ENCODE peak calls at places on chromosomes 11 and 22, in four cellular contexts. C is OCI-LY7, A is cardiac fibroblast, R is IMR-90. V is an unnamed sample.

GRCh38 chr11:132056689-132057088 is 686.3 kb downstream of the NTM start:
- DNase-seq in A (peak; percentile 79), R (peak; percentile 95), C (no peak), V (peak; percentile 56)

GRCh38 chr11:71200172-71200716 is 52.1 kb downstream of the SHANK2 start:
- DNase-seq in A (no peak), C (no peak), R (no peak), V (no peak)

GRCh38 chr22:49636214-49636613 is 191.5 kb downstream of the BRD1 start:
- DNase-seq in R (no peak), A (no peak), C (no peak), V (no peak)

GRCh38 chr11:8810331-8811301 is 100.4 kb upstream of the AKIP1 start:
- DNase-seq in R (peak; percentile 81), A (peak; percentile 82), C (no peak), V (peak; percentile 48)

GRCh38 chr22:31489632-31490495 is at the start of gene EIF4ENIF1:
- DNase-seq in A (peak; percentile 86), C (peak; percentile 87), R (peak; percentile 78), V (peak; percentile 38)

GRCh38 chr22:50211147-50211546 is 10.3 kb downstream of the SELENOO start:
- DNase-seq in C (no peak), A (no peak), R (peak; percentile 6), V (no peak)

GRCh38 chr22:48944756-48945620 is 882.7 kb downstream of the BRD1 start:
- DNase-seq in R (no peak), C (no peak), A (no peak), V (no peak)

GRCh38 chr11:93196816-93197382 is 892 bp downstream of the SLC36A4 start:
- DNase-seq in C (peak; percentile 8), A (no peak), R (peak; percentile 22), V (peak; percentile 4)

DNA sequence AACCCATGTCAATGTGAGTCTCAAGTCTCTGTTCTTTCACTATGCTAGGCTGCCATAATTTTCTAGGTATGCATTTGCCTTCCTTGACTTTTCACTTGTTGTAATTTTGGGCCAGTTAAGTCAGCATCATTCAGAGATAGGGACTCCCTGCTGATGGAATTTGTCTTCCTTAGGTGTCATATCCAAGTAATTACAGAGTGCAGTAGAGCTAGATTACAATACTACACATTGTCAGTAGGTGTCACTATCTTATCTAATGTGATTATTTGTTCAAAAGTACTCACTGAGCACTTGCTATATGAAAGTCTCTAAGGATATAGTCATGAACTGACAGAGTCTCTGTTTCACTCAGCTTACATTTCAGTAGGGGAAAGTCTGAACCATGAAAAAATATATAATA is 25.0 kb upstream of the SYN3 start:
- DNase-seq in C (peak; percentile 52), R (no peak), A (no peak), V (no peak)
- TF ChIP-seq CTCF in C (peak; percentile 84), R (no peak), A (no peak), V (no peak)

DNA sequence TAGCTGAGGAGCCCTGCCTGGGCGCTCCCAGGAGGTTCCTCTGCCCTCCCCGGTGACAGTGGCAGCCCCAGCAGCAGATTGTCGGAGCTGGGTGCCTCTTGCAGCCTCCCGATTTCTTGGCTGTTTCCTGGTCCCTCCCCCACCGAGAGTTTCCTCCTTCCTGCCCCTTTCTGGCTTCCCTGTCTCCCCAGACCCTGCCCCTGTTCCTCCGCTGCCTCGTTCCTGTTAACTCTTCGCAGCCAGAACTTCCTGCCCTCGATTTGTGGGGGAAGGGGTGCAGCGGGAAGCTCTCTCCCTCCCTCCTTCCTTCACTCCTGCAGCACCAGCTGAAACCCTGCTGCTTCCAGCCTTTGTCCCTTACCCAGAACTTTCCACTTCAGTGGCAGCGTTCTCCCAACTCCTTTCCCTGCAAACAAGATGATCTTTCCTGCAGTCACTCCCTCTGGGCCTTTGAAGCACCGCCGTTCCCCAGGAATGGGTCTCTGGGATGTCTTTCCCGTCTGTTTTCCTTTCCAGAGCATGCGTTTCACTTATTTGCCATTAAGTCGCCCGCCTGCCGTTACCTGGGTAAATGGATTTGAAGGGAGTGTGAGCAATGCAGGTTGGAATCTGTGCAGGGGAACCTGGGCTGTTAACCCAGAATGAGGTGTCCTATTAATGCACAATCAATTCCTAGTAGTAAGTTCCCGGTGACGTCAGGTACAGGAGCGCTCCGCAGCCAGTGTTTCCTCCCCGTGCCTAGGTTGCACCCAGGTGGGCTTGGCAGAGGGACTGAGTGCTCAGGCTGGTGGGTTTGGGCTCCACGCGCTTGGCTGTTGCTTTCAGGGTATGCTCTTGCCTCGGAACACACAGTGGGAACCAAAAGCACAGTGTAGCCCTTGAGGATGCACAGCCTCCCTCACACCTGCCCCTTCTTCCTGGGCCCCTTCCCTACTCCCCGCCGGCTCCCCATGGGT is 4.3 kb downstream of the GRK2 start:
- DNase-seq in R (no peak), A (no peak), C (peak; percentile 53), V (no peak)
- H3K4me3 ChIP-seq in R (no peak overlapping the region), A (peak overlapping the region; percentile 17), C (peak overlapping the region; percentile 87), V (no peak overlapping the region)

GRCh38 chr11:72552399-72552910 is 118.1 kb upstream of the CLPB start:
- DNase-seq in R (no peak), C (no peak), A (no peak), V (peak; percentile 21)

GRCh38 chr11:72551571-72551970 is 117.2 kb upstream of the CLPB start:
- DNase-seq in R (no peak), A (no peak), C (no peak), V (no peak)

GRCh38 chr11:72548481-72548880 is 114.2 kb upstream of the CLPB start:
- DNase-seq in R (no peak), A (no peak), C (no peak), V (no peak)

GRCh38 chr11:72556433-72556832 is 117.8 kb downstream of the PDE2A start:
- DNase-seq in C (no peak), A (no peak), R (no peak), V (no peak)

GRCh38 chr11:72553748-72554147 is 119.4 kb upstream of the CLPB start:
- DNase-seq in C (peak; percentile 29), R (no peak), A (no peak), V (no peak)
- TF ChIP-seq CTCF in C (peak; percentile 69), R (no peak), A (no peak), V (peak; percentile 19)

GRCh38 chr11:114625294-114625693 is 29.7 kb upstream of the NXPE4 start:
- DNase-seq in A (no peak), R (no peak), C (no peak), V (no peak)

GRCh38 chr11:114622858-114623257 is 27.3 kb upstream of the NXPE4 start:
- DNase-seq in A (no peak), R (no peak), C (no peak), V (no peak)

GRCh38 chr11:114624455-114625207 is 29.0 kb upstream of the NXPE4 start:
- DNase-seq in R (no peak), A (no peak), C (no peak), V (no peak)

GRCh38 chr11:114621950-114622809 is 26.6 kb upstream of the NXPE4 start:
- DNase-seq in A (no peak), C (no peak), R (no peak), V (no peak)

DNA sequence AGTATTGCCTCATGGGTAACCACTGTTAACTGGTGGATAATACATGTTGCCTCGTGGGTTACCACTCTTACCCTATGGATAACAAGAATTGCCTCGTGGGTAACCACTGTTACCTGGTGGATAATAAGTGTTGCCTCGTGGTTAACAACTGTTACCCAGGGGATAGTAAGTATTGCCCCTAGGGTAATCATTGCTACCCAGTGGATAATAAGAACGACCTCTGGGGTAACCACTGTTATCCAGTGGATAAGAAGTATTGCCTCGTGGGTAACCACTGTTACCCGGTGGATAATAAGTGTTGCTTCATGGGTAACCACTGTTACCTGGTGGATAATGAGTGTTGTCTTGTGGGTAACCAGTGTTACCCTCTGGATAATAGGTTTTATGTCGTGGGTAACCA is 28.1 kb upstream of the NXPE4 start:
- DNase-seq in A (no peak), C (no peak), R (no peak), V (no peak)
- H3K4me3 ChIP-seq in A (no peak overlapping the region), C (no peak overlapping the region), R (no peak overlapping the region), V (no peak overlapping the region)

GRCh38 chr11:123558536-123559315 is 95.7 kb downstream of the SCN3B start:
- DNase-seq in R (no peak), C (no peak), A (no peak), V (no peak)

GRCh38 chr11:123560001-123560400 is 94.4 kb downstream of the SCN3B start:
- DNase-seq in R (peak; percentile 88), A (peak; percentile 75), C (no peak), V (no peak)

GRCh38 chr11:123561046-123561781 is 93.2 kb downstream of the SCN3B start:
- DNase-seq in C (no peak), R (peak; percentile 56), A (peak; percentile 51), V (no peak)

GRCh38 chr11:123562166-123562565 is 92.3 kb downstream of the SCN3B start:
- DNase-seq in A (no peak), C (no peak), R (no peak), V (no peak)

GRCh38 chr11:123559418-123559817 is 95.0 kb downstream of the SCN3B start:
- DNase-seq in R (peak; percentile 36), C (no peak), A (peak; percentile 31), V (no peak)
- TF ChIP-seq CTCF in R (peak; percentile 31), C (no peak), A (peak; percentile 35), V (peak; percentile 40)

GRCh38 chr11:6440906-6441358 is at the start of gene HPX:
- DNase-seq in A (no peak), R (no peak), C (no peak), V (no peak)
- H3K4me3 ChIP-seq in A (no peak within 1 kb of the TSS), R (no peak within 1 kb of the TSS), C (no peak within 1 kb of the TSS), V (no peak within 1 kb of the TSS)

GRCh38 chr11:19326499-19326898 is 85.8 kb upstream of the E2F8 start:
- DNase-seq in R (peak; percentile 29), A (peak; percentile 61), C (no peak), V (no peak)
- TF ChIP-seq CTCF in R (peak; percentile 52), A (peak; percentile 43), C (peak; percentile 55), V (peak; percentile 25)

GRCh38 chr11:119635776-119636175 is 93.2 kb downstream of the NECTIN1 start:
- DNase-seq in A (no peak), R (no peak), C (no peak), V (no peak)

GRCh38 chr11:119635041-119635745 is 93.8 kb downstream of the NECTIN1 start:
- DNase-seq in A (no peak), R (no peak), C (no peak), V (no peak)

GRCh38 chr11:119638851-119639250 is 90.1 kb downstream of the NECTIN1 start:
- DNase-seq in C (no peak), R (no peak), A (no peak), V (no peak)

GRCh38 chr11:119629834-119630624 is 99.0 kb downstream of the NECTIN1 start:
- DNase-seq in C (no peak), A (no peak), R (no peak), V (no peak)

GRCh38 chr11:119634301-119634700 is 94.7 kb downstream of the NECTIN1 start:
- DNase-seq in R (no peak), C (no peak), A (no peak), V (no peak)
- H3K4me3 ChIP-seq in R (no peak overlapping the region), C (no peak overlapping the region), A (no peak overlapping the region), V (no peak overlapping the region)

GRCh38 chr11:67628710-67629385 is 889 bp downstream of the NUDT8 start:
- DNase-seq in A (no peak), C (no peak), R (no peak), V (no peak)
- TF ChIP-seq CTCF in A (no peak), C (peak; percentile 88), R (no peak), V (no peak)